ENCODE peak calls at places on chromosomes 2 and 18, in ten cellular contexts. G is T-helper 2 cell, S is amniotic stem cell, L is NCI-H460, Z is spleen, K is RPMI7951, D is GM12892, W is lower lobe of right lung, Q is astrocyte of the spinal cord, O is bronchial epithelial cell. C is an unnamed sample.
A peak's percentile ranks its signal among the peaks of the same experiment; 100 is the strongest.

GRCh38 chr18:2854871-2855270 is 8.1 kb downstream of the EMILIN2 start:
- DNase-seq in G (no peak), Q (no peak), K (no peak), L (no peak), S (no peak), D (no peak), Z (no peak), O (no peak), W (no peak), C (no peak)

GRCh38 chr2:39095624-39096023 is 25.2 kb downstream of the SOS1 start:
- DNase-seq in D (no peak), Z (no peak), O (no peak), G (no peak), L (no peak), S (no peak), K (no peak), W (no peak), Q (no peak), C (no peak)

GRCh38 chr2:188853307-188853706 is 120.9 kb upstream of the COL3A1 start:
- DNase-seq in O (no peak), D (no peak), K (peak; percentile 89), Z (no peak), S (peak; percentile 37), W (no peak), Q (peak; percentile 81), L (no peak), G (no peak), C (peak; percentile 5)

GRCh38 chr2:72154386-72154785 is 6.7 kb upstream of the CYP26B1 start:
- DNase-seq in W (no peak), L (no peak), G (no peak), D (no peak), Z (peak; percentile 74), K (no peak), S (no peak), Q (no peak), O (no peak), C (no peak)

GRCh38 chr2:40315684-40316083 is 136.2 kb downstream of the SLC8A1 start:
- DNase-seq in S (no peak), Z (no peak), G (no peak), L (no peak), Q (peak; percentile 71), K (peak; percentile 73), O (peak; percentile 76), W (no peak), D (no peak), C (peak; percentile 32)

GRCh38 chr2:99821572-99822369 is 320.6 kb downstream of the AFF3 start:
- DNase-seq in G (no peak), K (peak; percentile 64), L (no peak), Q (peak; percentile 77), W (no peak), D (no peak), O (peak; percentile 41), S (no peak), Z (no peak), C (peak; percentile 54)

GRCh38 chr2:227389231-227389630 is 1.5 kb upstream of the SCYGR1 start:
- DNase-seq in Z (no peak), K (no peak), W (no peak), G (no peak), L (no peak), Q (no peak), S (no peak), O (no peak), D (no peak), C (no peak)

GRCh38 chr18:11826836-11827235 is 24.4 kb upstream of the CHMP1B start:
- DNase-seq in O (no peak), W (no peak), S (no peak), G (no peak), Q (no peak), L (no peak), Z (no peak), K (no peak), D (no peak), C (no peak)

GRCh38 chr2:114754907-114755563 is 312.6 kb downstream of the DPP10 start:
- DNase-seq in G (no peak), Z (no peak), O (peak; percentile 82), K (no peak), D (no peak), L (no peak), S (no peak), W (no peak), Q (no peak), C (no peak)

GRCh38 chr2:70887550-70888229 is 48.0 kb upstream of the ATP6V1B1 start:
- DNase-seq in L (no peak), Z (no peak), Q (no peak), G (no peak), W (no peak), D (no peak), S (no peak), O (no peak), K (peak; percentile 63), C (peak; percentile 81)

GRCh38 chr2:67982956-67983355 is 79.8 kb downstream of the C1D start:
- DNase-seq in W (no peak), Z (no peak), Q (peak; percentile 41), L (no peak), O (no peak), S (no peak), D (no peak), G (no peak), K (no peak), C (no peak)

GRCh38 chr2:28621172-28622100 is 125.6 kb downstream of the PLB1 start:
- DNase-seq in O (peak; percentile 96), Q (peak; percentile 98), L (peak; percentile 25), W (peak; percentile 69), D (no peak), G (peak; percentile 88), Z (peak; percentile 86), K (peak; percentile 87), S (peak; percentile 81), C (peak; percentile 92)